ENCODE peak calls at places on chromosomes 4 and X, in eight cellular contexts. Y, M, U, K, A, S, N and D are unnamed samples.
A peak's percentile ranks its signal among the peaks of the same experiment; 100 is the strongest.

GRCh38 chrX:134542485-134542884 is 82.5 kb downstream of the HPRT1 start:
- DNase-seq in U (peak; percentile 63), Y (no peak), M (no peak), A (no peak), S (no peak), N (no peak), K (peak; percentile 16), D (no peak)

GRCh38 chrX:19964017-19964710 is 26.7 kb downstream of the BCLAF3 start:
- DNase-seq in A (peak; percentile 3), Y (peak; percentile 28), K (peak; percentile 33), S (peak; percentile 21), N (no peak), M (no peak), U (no peak), D (no peak)

GRCh38 chr4:82555279-82555678 is 6.5 kb downstream of the TMEM150C start:
- DNase-seq in U (no peak), K (no peak), M (no peak), A (no peak), S (no peak), N (no peak), Y (no peak), D (no peak)

GRCh38 chr4:94534401-94535312 is 82.9 kb downstream of the PDLIM5 start:
- DNase-seq in K (no peak), M (no peak), N (no peak), A (peak; percentile 21), S (no peak), Y (peak; percentile 22), U (peak; percentile 18), D (no peak)

GRCh38 chr4:133799916-133800315 is 401.7 kb downstream of the PABPC4L start:
- DNase-seq in N (no peak), A (no peak), U (no peak), Y (no peak), M (no peak), K (no peak), S (no peak), D (no peak)

GRCh38 chr4:123120473-123120872 is 198.1 kb upstream of the NUDT6 start:
- DNase-seq in Y (no peak), M (no peak), A (peak; percentile 31), U (no peak), S (no peak), K (no peak), N (no peak), D (no peak)

GRCh38 chr4:2647403-2648158 is 108.6 kb downstream of the TNIP2 start:
- DNase-seq in S (no peak), U (no peak), M (no peak), A (peak; percentile 97), K (no peak), N (no peak), Y (no peak), D (no peak)

GRCh38 chrX:154401045-154401799 is 3.0 kb downstream of the RPL10 start:
- DNase-seq in M (no peak), S (no peak), U (peak; percentile 85), N (no peak), Y (no peak), K (no peak), A (peak; percentile 82), D (no peak)

GRCh38 chr4:148986951-148987350 is 544.7 kb upstream of the NR3C2 start:
- DNase-seq in K (no peak), A (peak; percentile 18), U (no peak), Y (no peak), M (no peak), S (no peak), N (peak; percentile 38), D (no peak)

GRCh38 chr4:176277162-176277904 is 8.3 kb upstream of the ASB5 start:
- DNase-seq in N (peak; percentile 39), Y (peak; percentile 29), S (peak; percentile 2), M (peak; percentile 34), U (peak; percentile 35), A (peak; percentile 87), K (no peak), D (peak; percentile 18)

GRCh38 chr4:190019023-190019858 is 7.8 kb downstream of the FRG2 start:
- DNase-seq in Y (peak; percentile 20), M (no peak), N (no peak), K (no peak), U (no peak), S (no peak), A (no peak), D (no peak)

GRCh38 chr4:185217390-185217985 is 8.1 kb downstream of the SNX25 start:
- DNase-seq in S (no peak), N (no peak), Y (no peak), U (no peak), M (no peak), A (no peak), K (no peak), D (no peak)